ENCODE peak calls at places on chromosomes 16 and 17, in eight cellular contexts. G, Y, O, Z, A, N, U and E are unnamed samples.

GRCh38 chr17:17840751-17841591 is 4.2 kb upstream of the SREBF1 start:
- DNase-seq in G (peak), Y (no peak), O (peak), Z (peak), A (peak), N (no peak), U (no peak), E (no peak)

GRCh38 chr16:49260956-49261530 is 20.6 kb downstream of the CBLN1 start:
- DNase-seq in G (no peak), Y (no peak), O (no peak), Z (no peak), A (no peak), N (no peak), U (no peak), E (no peak)

GRCh38 chr17:46194393-46195216 is 1.4 kb upstream of the KANSL1 start:
- DNase-seq in G (peak), Y (peak), O (peak), Z (peak), A (peak), N (peak), U (peak), E (peak)

GRCh38 chr17:80833952-80834895 is 157.4 kb upstream of the CHMP6 start:
- DNase-seq in G (no peak), Y (no peak), O (peak), Z (peak), A (no peak), N (no peak), U (no peak), E (no peak)

GRCh38 chr17:39011907-39012468 is 44.8 kb upstream of the FBXO47 start:
- DNase-seq in G (no peak), Y (no peak), O (no peak), Z (no peak), A (no peak), N (no peak), U (no peak), E (no peak)

GRCh38 chr16:61823326-61823725 is 212.9 kb downstream of the CDH8 start:
- DNase-seq in G (no peak), Y (no peak), O (no peak), Z (no peak), A (no peak), N (no peak), U (no peak), E (no peak)

GRCh38 chr16:12170103-12171025 is 193.8 kb downstream of the SNX29 start:
- DNase-seq in G (no peak), Y (no peak), O (no peak), Z (no peak), A (no peak), N (no peak), U (no peak), E (no peak)

GRCh38 chr16:610513-611381 is 20.0 kb upstream of the WFIKKN1 start:
- DNase-seq in G (peak), Y (no peak), O (peak), Z (peak), A (peak), N (peak), U (no peak), E (peak)

GRCh38 chr17:49887086-49887743 is 39.3 kb upstream of the TAC4 start:
- DNase-seq in G (no peak), Y (no peak), O (no peak), Z (no peak), A (no peak), N (no peak), U (peak), E (no peak)

GRCh38 chr17:45640141-45640850 is 143.8 kb upstream of the CRHR1 start:
- DNase-seq in G (peak), Y (no peak), O (peak), Z (no peak), A (no peak), N (peak), U (peak), E (peak)